ENCODE peak calls at places on chromosomes 5 and 9, in seven cellular contexts. One of them, this sample, is unnamed. For H3K9me3, the result is how much of the 10 kb centered on the place peaks cover.

GRCh38 chr5:33284681-33285080 is 156.1 kb upstream of the TARS1 start:
- DNase-seq in PC-3: no peak
- DNase-seq in heart left ventricle: no peak
- DNase-seq in CD8-positive, alpha-beta T cell: no peak
- DNase-seq in A549: no peak
- DNase-seq in body of pancreas: no peak
- DNase-seq in left lung: no peak
- DNase-seq in this sample: no peak

GRCh38 chr5:100840364-100840763 is 62.7 kb downstream of the ST8SIA4 start:
- DNase-seq in PC-3: peak
- DNase-seq in heart left ventricle: no peak
- DNase-seq in CD8-positive, alpha-beta T cell: no peak
- DNase-seq in A549: peak
- DNase-seq in body of pancreas: no peak
- DNase-seq in left lung: no peak
- DNase-seq in this sample: no peak

GRCh38 chr5:125012727-125013451 is 266.4 kb upstream of the ZNF608 start:
- DNase-seq in PC-3: no peak
- DNase-seq in heart left ventricle: no peak
- DNase-seq in CD8-positive, alpha-beta T cell: no peak
- DNase-seq in A549: no peak
- DNase-seq in body of pancreas: peak
- DNase-seq in left lung: no peak
- DNase-seq in this sample: no peak

GRCh38 chr5:16574789-16575785 is 41.7 kb downstream of the RETREG1 start:
- DNase-seq in PC-3: peak
- DNase-seq in heart left ventricle: peak
- DNase-seq in CD8-positive, alpha-beta T cell: no peak
- DNase-seq in A549: no peak
- DNase-seq in body of pancreas: no peak
- DNase-seq in left lung: no peak
- DNase-seq in this sample: no peak

GRCh38 chr5:179273074-179273435 is 72.2 kb downstream of the ADAMTS2 start:
- DNase-seq in PC-3: no peak
- DNase-seq in heart left ventricle: no peak
- DNase-seq in CD8-positive, alpha-beta T cell: no peak
- DNase-seq in A549: no peak
- DNase-seq in body of pancreas: peak
- DNase-seq in left lung: peak
- DNase-seq in this sample: no peak

GRCh38 chr5:8176101-8176693 is 307.2 kb downstream of the MTRR start:
- DNase-seq in PC-3: no peak
- DNase-seq in heart left ventricle: no peak
- DNase-seq in CD8-positive, alpha-beta T cell: no peak
- DNase-seq in A549: no peak
- DNase-seq in body of pancreas: no peak
- DNase-seq in left lung: no peak
- DNase-seq in this sample: no peak

GRCh38 chr5:88322785-88323184 is 54.1 kb upstream of the TMEM161B start:
- DNase-seq in PC-3: peak
- DNase-seq in heart left ventricle: no peak
- DNase-seq in CD8-positive, alpha-beta T cell: no peak
- DNase-seq in A549: no peak
- DNase-seq in body of pancreas: no peak
- DNase-seq in left lung: no peak
- DNase-seq in this sample: no peak

GRCh38 chr9:115939065-115939765 is 214.4 kb upstream of the PAPPA start:
- DNase-seq in PC-3: peak
- DNase-seq in heart left ventricle: no peak
- DNase-seq in CD8-positive, alpha-beta T cell: no peak
- DNase-seq in A549: peak
- DNase-seq in body of pancreas: no peak
- DNase-seq in left lung: no peak
- DNase-seq in this sample: no peak

GRCh38 chr5:14234204-14234603 is 91.1 kb downstream of the TRIO start:
- DNase-seq in PC-3: no peak
- DNase-seq in heart left ventricle: no peak
- DNase-seq in CD8-positive, alpha-beta T cell: no peak
- DNase-seq in A549: peak
- DNase-seq in body of pancreas: no peak
- DNase-seq in left lung: no peak
- DNase-seq in this sample: no peak

GRCh38 chr9:129703667-129704355 is 38.4 kb downstream of the PRRX2 start:
- DNase-seq in PC-3: no peak
- DNase-seq in heart left ventricle: no peak
- DNase-seq in CD8-positive, alpha-beta T cell: no peak
- DNase-seq in A549: no peak
- DNase-seq in body of pancreas: peak
- DNase-seq in left lung: peak
- DNase-seq in this sample: no peak

GRCh38 chr5:168651654-168652053 is 72.5 kb upstream of the PANK3 start:
- DNase-seq in PC-3: peak
- DNase-seq in heart left ventricle: no peak
- DNase-seq in CD8-positive, alpha-beta T cell: no peak
- DNase-seq in A549: peak
- DNase-seq in body of pancreas: no peak
- DNase-seq in left lung: no peak
- DNase-seq in this sample: no peak

GRCh38 chr5:27353970-27354369 is 315.6 kb upstream of the CDH9 start:
- DNase-seq in PC-3: no peak
- DNase-seq in heart left ventricle: no peak
- DNase-seq in CD8-positive, alpha-beta T cell: no peak
- DNase-seq in A549: no peak
- DNase-seq in body of pancreas: no peak
- DNase-seq in left lung: no peak
- DNase-seq in this sample: no peak

GRCh38 chr9:100087218-100087617 is 11.6 kb downstream of the ERP44 start:
- DNase-seq in PC-3: peak
- DNase-seq in heart left ventricle: no peak
- DNase-seq in CD8-positive, alpha-beta T cell: no peak
- DNase-seq in A549: no peak
- DNase-seq in body of pancreas: no peak
- DNase-seq in left lung: no peak
- DNase-seq in this sample: no peak

GRCh38 chr9:5557606-5558587 is 47.6 kb downstream of the PDCD1LG2 start:
- DNase-seq in PC-3: no peak
- DNase-seq in heart left ventricle: peak
- DNase-seq in CD8-positive, alpha-beta T cell: peak
- DNase-seq in A549: no peak
- DNase-seq in body of pancreas: no peak
- DNase-seq in left lung: no peak
- DNase-seq in this sample: peak

GRCh38 chr9:89905628-89906338 is 301.0 kb downstream of the GADD45G start:
- DNase-seq in PC-3: no peak
- DNase-seq in heart left ventricle: no peak
- DNase-seq in CD8-positive, alpha-beta T cell: no peak
- DNase-seq in A549: no peak
- DNase-seq in body of pancreas: no peak
- DNase-seq in left lung: no peak
- DNase-seq in this sample: no peak

GRCh38 chr5:175385691-175386360 is 58.2 kb downstream of the DRD1 start:
- DNase-seq in PC-3: peak
- DNase-seq in heart left ventricle: no peak
- DNase-seq in CD8-positive, alpha-beta T cell: no peak
- DNase-seq in A549: peak
- DNase-seq in body of pancreas: no peak
- DNase-seq in left lung: no peak
- DNase-seq in this sample: no peak
- TF ChIP-seq CTCF in PC-3: no peak
- TF ChIP-seq CTCF in heart left ventricle: no peak
- TF ChIP-seq CTCF in CD8-positive, alpha-beta T cell: no peak
- TF ChIP-seq CTCF in A549: no peak
- TF ChIP-seq CTCF in body of pancreas: no peak
- TF ChIP-seq CTCF in left lung: no peak
- TF ChIP-seq CTCF in this sample: no peak

GRCh38 chr5:140103154-140103553 is 10.8 kb upstream of the PURA start:
- DNase-seq in PC-3: no peak
- DNase-seq in heart left ventricle: no peak
- DNase-seq in CD8-positive, alpha-beta T cell: no peak
- DNase-seq in A549: no peak
- DNase-seq in body of pancreas: no peak
- DNase-seq in left lung: no peak
- DNase-seq in this sample: no peak

GRCh38 chr5:140101179-140101578 is 12.7 kb upstream of the PURA start:
- DNase-seq in PC-3: no peak
- DNase-seq in heart left ventricle: no peak
- DNase-seq in CD8-positive, alpha-beta T cell: no peak
- DNase-seq in A549: no peak
- DNase-seq in body of pancreas: no peak
- DNase-seq in left lung: no peak
- DNase-seq in this sample: no peak

GRCh38 chr5:140106805-140107311 is 7.1 kb upstream of the PURA start:
- DNase-seq in PC-3: no peak
- DNase-seq in heart left ventricle: no peak
- DNase-seq in CD8-positive, alpha-beta T cell: no peak
- DNase-seq in A549: no peak
- DNase-seq in body of pancreas: no peak
- DNase-seq in left lung: no peak
- DNase-seq in this sample: no peak

GRCh38 chr5:140106101-140106500 is 7.8 kb upstream of the PURA start:
- DNase-seq in PC-3: no peak
- DNase-seq in heart left ventricle: no peak
- DNase-seq in CD8-positive, alpha-beta T cell: no peak
- DNase-seq in A549: no peak
- DNase-seq in body of pancreas: no peak
- DNase-seq in left lung: no peak
- DNase-seq in this sample: no peak

GRCh38 chr5:140104100-140104499 is 9.8 kb upstream of the PURA start:
- DNase-seq in PC-3: no peak
- DNase-seq in heart left ventricle: no peak
- DNase-seq in CD8-positive, alpha-beta T cell: no peak
- DNase-seq in A549: no peak
- DNase-seq in body of pancreas: no peak
- DNase-seq in left lung: no peak
- DNase-seq in this sample: no peak
- H3K27ac ChIP-seq in PC-3: no peak
- H3K27ac ChIP-seq in heart left ventricle: no peak
- H3K27ac ChIP-seq in CD8-positive, alpha-beta T cell: no peak
- H3K27ac ChIP-seq in A549: no peak
- H3K27ac ChIP-seq in body of pancreas: no peak
- H3K27ac ChIP-seq in left lung: no peak
- H3K27ac ChIP-seq in this sample: no peak

GRCh38 chr9:22617156-22617555 is 170.5 kb downstream of the DMRTA1 start:
- DNase-seq in PC-3: peak
- DNase-seq in heart left ventricle: no peak
- DNase-seq in CD8-positive, alpha-beta T cell: no peak
- DNase-seq in A549: no peak
- DNase-seq in body of pancreas: no peak
- DNase-seq in left lung: no peak
- DNase-seq in this sample: no peak
- H3K9me3 ChIP-seq in PC-3: under half
- H3K9me3 ChIP-seq in heart left ventricle: under half
- H3K9me3 ChIP-seq in CD8-positive, alpha-beta T cell: under half
- H3K9me3 ChIP-seq in A549: under half
- H3K9me3 ChIP-seq in body of pancreas: under half
- H3K9me3 ChIP-seq in left lung: under half
- H3K9me3 ChIP-seq in this sample: under half

DNA sequence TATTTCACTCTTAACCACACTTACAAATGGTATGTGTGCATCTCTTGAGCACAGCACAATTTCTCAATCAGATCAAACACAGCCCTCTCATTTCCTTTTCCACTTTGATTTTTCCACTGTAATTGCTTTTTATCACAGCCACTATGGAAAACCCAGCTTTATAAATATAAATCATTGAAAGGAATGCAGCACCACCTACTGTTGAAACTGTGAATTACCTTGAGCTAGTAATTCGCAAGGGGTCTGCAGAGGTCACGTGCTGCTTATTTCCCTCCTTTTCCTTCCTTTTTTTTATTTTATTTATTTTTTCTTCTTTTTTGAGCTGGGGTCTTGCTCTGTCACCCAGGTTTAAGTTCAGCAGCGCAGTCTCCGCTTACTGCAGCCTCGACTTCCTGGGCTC is 76.9 kb downstream of the CDH6 start:
- DNase-seq in PC-3: peak
- DNase-seq in heart left ventricle: no peak
- DNase-seq in CD8-positive, alpha-beta T cell: no peak
- DNase-seq in A549: peak
- DNase-seq in body of pancreas: no peak
- DNase-seq in left lung: no peak
- DNase-seq in this sample: no peak
- TF ChIP-seq CTCF in PC-3: peak
- TF ChIP-seq CTCF in heart left ventricle: peak
- TF ChIP-seq CTCF in CD8-positive, alpha-beta T cell: no peak
- TF ChIP-seq CTCF in A549: peak
- TF ChIP-seq CTCF in body of pancreas: peak
- TF ChIP-seq CTCF in left lung: no peak
- TF ChIP-seq CTCF in this sample: peak

GRCh38 chr9:106755727-106756126 is 107.2 kb upstream of the ZNF462 start:
- DNase-seq in PC-3: no peak
- DNase-seq in heart left ventricle: peak
- DNase-seq in CD8-positive, alpha-beta T cell: no peak
- DNase-seq in A549: no peak
- DNase-seq in body of pancreas: peak
- DNase-seq in left lung: no peak
- DNase-seq in this sample: no peak
- H3K27ac ChIP-seq in PC-3: no peak
- H3K27ac ChIP-seq in heart left ventricle: no peak
- H3K27ac ChIP-seq in CD8-positive, alpha-beta T cell: no peak
- H3K27ac ChIP-seq in A549: no peak
- H3K27ac ChIP-seq in body of pancreas: peak
- H3K27ac ChIP-seq in left lung: no peak
- H3K27ac ChIP-seq in this sample: no peak

DNA sequence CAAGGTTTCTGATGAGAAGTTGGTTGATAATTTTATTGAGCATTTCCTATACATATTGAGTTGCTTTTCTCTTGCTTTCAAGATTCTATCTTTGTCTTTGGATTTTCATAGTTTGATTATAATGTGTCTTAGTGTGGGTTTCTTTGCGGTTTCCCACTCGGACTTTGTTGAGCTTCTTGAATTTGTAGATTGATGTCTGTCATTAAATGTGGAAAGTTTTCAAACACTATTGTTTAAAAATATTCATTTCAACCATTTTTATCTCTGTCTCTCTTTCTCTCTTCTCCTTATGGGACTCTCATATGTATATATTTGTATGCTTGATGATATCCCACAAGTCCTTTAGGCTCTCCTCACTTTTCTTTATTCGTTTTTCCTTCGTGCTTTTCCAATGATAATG is 18.5 kb upstream of the PCDHA1 start:
- DNase-seq in PC-3: no peak
- DNase-seq in heart left ventricle: no peak
- DNase-seq in CD8-positive, alpha-beta T cell: no peak
- DNase-seq in A549: no peak
- DNase-seq in body of pancreas: no peak
- DNase-seq in left lung: no peak
- DNase-seq in this sample: no peak
- H3K9me3 ChIP-seq in PC-3: under half
- H3K9me3 ChIP-seq in heart left ventricle: under half
- H3K9me3 ChIP-seq in CD8-positive, alpha-beta T cell: under half
- H3K9me3 ChIP-seq in A549: half or more
- H3K9me3 ChIP-seq in body of pancreas: under half
- H3K9me3 ChIP-seq in left lung: under half
- H3K9me3 ChIP-seq in this sample: half or more

This sample was measured in CD4-positive, alpha-beta T cell.